ENCODE peak calls at places on chromosomes 6 and 20, in ten cellular contexts. One of them, this sample, is unnamed.

GRCh38 chr20:22560817-22561216 is 23.6 kb downstream of the FOXA2 start:
- DNase-seq in Peyer's patch: no peak
- DNase-seq in testis: no peak
- DNase-seq in heart left ventricle: no peak
- DNase-seq in tibial nerve: no peak
- DNase-seq in erythroblast: no peak
- DNase-seq in sigmoid colon: no peak
- DNase-seq in NB4: no peak
- DNase-seq in right lobe of liver: no peak
- DNase-seq in A549: no peak
- DNase-seq in this sample: no peak

GRCh38 chr20:46512943-46513844 is at the start of gene ZNF334:
- DNase-seq in Peyer's patch: peak
- DNase-seq in testis: peak
- DNase-seq in heart left ventricle: peak
- DNase-seq in tibial nerve: peak
- DNase-seq in erythroblast: no peak
- DNase-seq in sigmoid colon: peak
- DNase-seq in NB4: peak
- DNase-seq in right lobe of liver: peak
- DNase-seq in A549: no peak
- DNase-seq in this sample: no peak

GRCh38 chr6:106527979-106528378 is 101.3 kb downstream of the RTN4IP1 start:
- DNase-seq in Peyer's patch: no peak
- DNase-seq in testis: no peak
- DNase-seq in heart left ventricle: no peak
- DNase-seq in tibial nerve: no peak
- DNase-seq in erythroblast: no peak
- DNase-seq in sigmoid colon: no peak
- DNase-seq in NB4: no peak
- DNase-seq in right lobe of liver: no peak
- DNase-seq in A549: peak
- DNase-seq in this sample: no peak

GRCh38 chr6:111253999-111254778 is 166.9 kb downstream of the SLC16A10 start:
- DNase-seq in Peyer's patch: no peak
- DNase-seq in testis: no peak
- DNase-seq in heart left ventricle: no peak
- DNase-seq in tibial nerve: no peak
- DNase-seq in erythroblast: no peak
- DNase-seq in sigmoid colon: no peak
- DNase-seq in NB4: no peak
- DNase-seq in right lobe of liver: no peak
- DNase-seq in A549: no peak
- DNase-seq in this sample: no peak

GRCh38 chr6:170057034-170057734 is 233.7 kb downstream of the DLL1 start:
- DNase-seq in Peyer's patch: peak
- DNase-seq in testis: peak
- DNase-seq in heart left ventricle: no peak
- DNase-seq in tibial nerve: no peak
- DNase-seq in erythroblast: no peak
- DNase-seq in sigmoid colon: peak
- DNase-seq in NB4: no peak
- DNase-seq in right lobe of liver: peak
- DNase-seq in A549: no peak
- DNase-seq in this sample: no peak

GRCh38 chr6:79668381-79668780 is 37.3 kb downstream of the SH3BGRL2 start:
- DNase-seq in Peyer's patch: peak
- DNase-seq in testis: no peak
- DNase-seq in heart left ventricle: no peak
- DNase-seq in tibial nerve: no peak
- DNase-seq in erythroblast: no peak
- DNase-seq in sigmoid colon: no peak
- DNase-seq in NB4: no peak
- DNase-seq in right lobe of liver: no peak
- DNase-seq in A549: no peak
- DNase-seq in this sample: no peak

GRCh38 chr6:140475086-140475485 is 1100.6 kb upstream of the CITED2 start:
- DNase-seq in Peyer's patch: no peak
- DNase-seq in testis: no peak
- DNase-seq in heart left ventricle: no peak
- DNase-seq in tibial nerve: no peak
- DNase-seq in erythroblast: no peak
- DNase-seq in sigmoid colon: no peak
- DNase-seq in NB4: no peak
- DNase-seq in right lobe of liver: no peak
- DNase-seq in A549: no peak
- DNase-seq in this sample: no peak

GRCh38 chr6:108002365-108003221 is 44.6 kb upstream of the SEC63 start:
- DNase-seq in Peyer's patch: peak
- DNase-seq in testis: no peak
- DNase-seq in heart left ventricle: no peak
- DNase-seq in tibial nerve: no peak
- DNase-seq in erythroblast: no peak
- DNase-seq in sigmoid colon: no peak
- DNase-seq in NB4: no peak
- DNase-seq in right lobe of liver: no peak
- DNase-seq in A549: peak
- DNase-seq in this sample: no peak

DNA sequence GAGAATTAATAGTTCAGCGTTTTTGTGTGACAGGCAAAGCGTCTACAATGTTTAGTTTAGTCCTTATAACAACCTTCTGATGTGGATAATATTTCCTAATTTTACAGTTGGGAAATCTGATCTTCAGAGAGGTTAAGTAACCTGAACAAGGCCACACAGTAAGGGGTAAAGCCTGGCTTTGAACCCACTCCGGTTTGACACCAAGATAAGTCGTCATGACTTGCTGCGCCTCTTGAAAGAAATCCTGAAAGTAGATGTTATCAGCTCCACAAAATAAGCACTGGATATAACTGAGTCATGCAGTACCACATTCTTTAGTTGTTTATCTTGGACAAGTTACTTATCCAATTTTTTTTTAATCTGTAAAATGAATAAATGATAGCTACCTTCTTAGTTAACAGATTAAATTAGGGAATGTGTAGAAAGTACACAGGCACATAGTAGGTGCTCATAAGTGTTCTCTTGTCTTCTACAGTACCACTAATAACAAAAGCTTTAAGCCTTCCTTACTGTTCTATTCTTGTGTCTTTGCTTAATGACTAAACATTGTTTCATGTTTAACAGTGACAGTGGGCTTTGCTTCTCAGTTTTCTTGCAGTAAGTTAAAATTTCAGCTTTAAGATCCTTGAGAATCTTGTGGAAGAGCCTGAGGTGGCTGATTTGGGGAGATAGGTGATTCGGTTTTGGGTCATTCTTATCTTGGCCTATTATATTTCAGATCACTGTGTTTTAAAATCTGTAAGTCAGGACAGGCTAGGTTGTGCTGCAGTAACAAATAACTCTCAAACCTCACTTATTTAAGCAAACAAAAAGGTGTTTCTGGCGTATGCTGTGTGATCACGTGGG is 2.1 kb downstream of the HIVEP1 start:
- DNase-seq in Peyer's patch: no peak
- DNase-seq in testis: no peak
- DNase-seq in heart left ventricle: no peak
- DNase-seq in tibial nerve: no peak
- DNase-seq in erythroblast: peak
- DNase-seq in sigmoid colon: no peak
- DNase-seq in NB4: no peak
- DNase-seq in right lobe of liver: no peak
- DNase-seq in A549: peak
- DNase-seq in this sample: peak
- TF ChIP-seq POLR2A in Peyer's patch: no peak
- TF ChIP-seq POLR2A in testis: no peak
- TF ChIP-seq POLR2A in heart left ventricle: no peak
- TF ChIP-seq POLR2A in tibial nerve: no peak
- TF ChIP-seq POLR2A in erythroblast: no peak
- TF ChIP-seq POLR2A in sigmoid colon: no peak
- TF ChIP-seq POLR2A in NB4: no peak
- TF ChIP-seq POLR2A in right lobe of liver: no peak
- TF ChIP-seq POLR2A in A549: no peak
- TF ChIP-seq POLR2A in this sample: no peak

DNA sequence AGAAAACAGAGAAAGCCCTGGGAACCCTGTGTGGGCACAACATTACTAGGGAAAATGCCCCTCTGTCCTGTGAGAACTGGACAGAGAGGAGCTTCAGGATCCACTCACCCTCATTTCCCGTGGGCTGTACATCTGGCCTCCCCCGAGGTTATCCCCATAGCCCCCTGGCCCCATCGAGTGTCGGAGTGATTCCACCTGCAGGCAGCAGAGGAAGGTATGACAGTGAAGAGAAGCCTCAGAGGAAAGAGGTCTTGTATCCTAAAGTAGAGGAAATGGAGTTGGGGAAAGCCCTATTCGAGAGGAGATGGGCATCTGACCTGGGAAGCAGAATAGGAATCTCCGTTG is 2.4 kb upstream of the AGER start:
- DNase-seq in Peyer's patch: no peak
- DNase-seq in testis: no peak
- DNase-seq in heart left ventricle: no peak
- DNase-seq in tibial nerve: no peak
- DNase-seq in erythroblast: no peak
- DNase-seq in sigmoid colon: no peak
- DNase-seq in NB4: no peak
- DNase-seq in right lobe of liver: no peak
- DNase-seq in A549: no peak
- DNase-seq in this sample: no peak
- TF ChIP-seq POLR2A in Peyer's patch: no peak
- TF ChIP-seq POLR2A in testis: no peak
- TF ChIP-seq POLR2A in heart left ventricle: no peak
- TF ChIP-seq POLR2A in tibial nerve: no peak
- TF ChIP-seq POLR2A in erythroblast: no peak
- TF ChIP-seq POLR2A in sigmoid colon: no peak
- TF ChIP-seq POLR2A in NB4: no peak
- TF ChIP-seq POLR2A in right lobe of liver: no peak
- TF ChIP-seq POLR2A in A549: no peak
- TF ChIP-seq POLR2A in this sample: no peak

GRCh38 chr6:10355115-10355702 is 59.7 kb downstream of the TFAP2A start:
- DNase-seq in Peyer's patch: no peak
- DNase-seq in testis: no peak
- DNase-seq in heart left ventricle: no peak
- DNase-seq in tibial nerve: no peak
- DNase-seq in erythroblast: no peak
- DNase-seq in sigmoid colon: no peak
- DNase-seq in NB4: no peak
- DNase-seq in right lobe of liver: no peak
- DNase-seq in A549: peak
- DNase-seq in this sample: no peak
- TF ChIP-seq POLR2A in Peyer's patch: no peak
- TF ChIP-seq POLR2A in testis: no peak
- TF ChIP-seq POLR2A in heart left ventricle: no peak
- TF ChIP-seq POLR2A in tibial nerve: no peak
- TF ChIP-seq POLR2A in erythroblast: no peak
- TF ChIP-seq POLR2A in sigmoid colon: no peak
- TF ChIP-seq POLR2A in NB4: no peak
- TF ChIP-seq POLR2A in right lobe of liver: no peak
- TF ChIP-seq POLR2A in A549: no peak
- TF ChIP-seq POLR2A in this sample: no peak

DNA sequence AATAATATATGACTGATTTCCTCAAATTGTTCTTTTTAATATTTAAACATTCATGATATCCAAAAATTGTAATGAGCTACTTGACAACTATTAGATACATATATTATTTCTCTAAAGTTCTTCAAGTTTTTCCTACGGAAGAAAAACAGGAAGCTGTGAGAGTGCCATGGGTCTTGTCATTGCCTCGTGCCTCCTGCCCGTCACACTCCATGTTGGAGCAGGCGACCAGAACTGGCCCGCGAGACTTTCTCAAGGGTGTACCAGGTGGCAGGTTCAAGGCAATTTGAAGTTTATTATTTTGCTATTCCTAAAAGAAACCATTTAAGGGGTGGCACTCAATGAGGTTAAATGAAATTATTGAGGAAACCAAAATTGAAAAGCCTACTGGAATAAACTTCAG is 337.2 kb downstream of the HACE1 start:
- DNase-seq in Peyer's patch: no peak
- DNase-seq in testis: no peak
- DNase-seq in heart left ventricle: no peak
- DNase-seq in tibial nerve: no peak
- DNase-seq in erythroblast: no peak
- DNase-seq in sigmoid colon: no peak
- DNase-seq in NB4: no peak
- DNase-seq in right lobe of liver: peak
- DNase-seq in A549: no peak
- DNase-seq in this sample: no peak
- TF ChIP-seq POLR2A in Peyer's patch: no peak
- TF ChIP-seq POLR2A in testis: no peak
- TF ChIP-seq POLR2A in heart left ventricle: no peak
- TF ChIP-seq POLR2A in tibial nerve: no peak
- TF ChIP-seq POLR2A in erythroblast: no peak
- TF ChIP-seq POLR2A in sigmoid colon: no peak
- TF ChIP-seq POLR2A in NB4: no peak
- TF ChIP-seq POLR2A in right lobe of liver: no peak
- TF ChIP-seq POLR2A in A549: no peak
- TF ChIP-seq POLR2A in this sample: no peak

GRCh38 chr20:44446111-44446722 is 29.5 kb upstream of the TTPAL start:
- DNase-seq in Peyer's patch: peak
- DNase-seq in testis: no peak
- DNase-seq in heart left ventricle: no peak
- DNase-seq in tibial nerve: no peak
- DNase-seq in erythroblast: no peak
- DNase-seq in sigmoid colon: no peak
- DNase-seq in NB4: no peak
- DNase-seq in right lobe of liver: no peak
- DNase-seq in A549: no peak
- DNase-seq in this sample: no peak
- TF ChIP-seq POLR2A in Peyer's patch: no peak
- TF ChIP-seq POLR2A in testis: no peak
- TF ChIP-seq POLR2A in heart left ventricle: no peak
- TF ChIP-seq POLR2A in tibial nerve: no peak
- TF ChIP-seq POLR2A in erythroblast: no peak
- TF ChIP-seq POLR2A in sigmoid colon: no peak
- TF ChIP-seq POLR2A in NB4: no peak
- TF ChIP-seq POLR2A in right lobe of liver: no peak
- TF ChIP-seq POLR2A in A549: no peak
- TF ChIP-seq POLR2A in this sample: no peak

GRCh38 chr6:11196511-11197174 is 35.8 kb downstream of the NEDD9 start:
- DNase-seq in Peyer's patch: no peak
- DNase-seq in testis: no peak
- DNase-seq in heart left ventricle: no peak
- DNase-seq in tibial nerve: no peak
- DNase-seq in erythroblast: no peak
- DNase-seq in sigmoid colon: no peak
- DNase-seq in NB4: no peak
- DNase-seq in right lobe of liver: no peak
- DNase-seq in A549: no peak
- DNase-seq in this sample: no peak
- TF ChIP-seq POLR2A in Peyer's patch: no peak
- TF ChIP-seq POLR2A in testis: no peak
- TF ChIP-seq POLR2A in heart left ventricle: no peak
- TF ChIP-seq POLR2A in tibial nerve: no peak
- TF ChIP-seq POLR2A in erythroblast: no peak
- TF ChIP-seq POLR2A in sigmoid colon: no peak
- TF ChIP-seq POLR2A in NB4: no peak
- TF ChIP-seq POLR2A in right lobe of liver: no peak
- TF ChIP-seq POLR2A in A549: no peak
- TF ChIP-seq POLR2A in this sample: no peak

DNA sequence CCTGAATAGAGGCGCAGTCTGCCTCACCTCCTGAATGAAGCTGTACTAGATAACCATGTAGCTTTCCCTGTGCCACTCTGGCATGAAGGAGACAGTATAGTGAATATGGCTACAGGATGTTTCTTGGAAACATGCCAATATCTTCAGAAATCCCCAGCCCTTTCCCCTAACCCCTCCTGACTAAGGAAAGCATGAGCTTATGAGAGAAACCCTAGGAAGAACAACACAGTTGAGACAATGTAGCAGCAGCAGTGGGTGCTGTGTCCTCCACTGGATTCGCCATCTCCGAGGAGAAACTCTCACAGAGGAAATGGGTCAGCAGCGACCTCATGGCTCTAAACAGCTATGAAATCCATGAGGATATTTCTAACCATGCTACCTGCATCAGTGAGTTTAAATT is 6.7 kb downstream of the HLA-DQA1 start:
- DNase-seq in Peyer's patch: no peak
- DNase-seq in testis: no peak
- DNase-seq in heart left ventricle: no peak
- DNase-seq in tibial nerve: no peak
- DNase-seq in erythroblast: no peak
- DNase-seq in sigmoid colon: no peak
- DNase-seq in NB4: no peak
- DNase-seq in right lobe of liver: no peak
- DNase-seq in A549: no peak
- DNase-seq in this sample: no peak
- TF ChIP-seq POLR2A in Peyer's patch: no peak
- TF ChIP-seq POLR2A in testis: no peak
- TF ChIP-seq POLR2A in heart left ventricle: no peak
- TF ChIP-seq POLR2A in tibial nerve: no peak
- TF ChIP-seq POLR2A in erythroblast: no peak
- TF ChIP-seq POLR2A in sigmoid colon: no peak
- TF ChIP-seq POLR2A in NB4: no peak
- TF ChIP-seq POLR2A in right lobe of liver: no peak
- TF ChIP-seq POLR2A in A549: no peak
- TF ChIP-seq POLR2A in this sample: no peak